ENCODE peak calls at places on chromosomes 13 and 19, in ten cellular contexts. One of them, this sample, is unnamed.

GRCh38 chr13:93477238-93477637 is 250.6 kb downstream of the GPC6 start:
- DNase-seq in foreskin fibroblast: peak
- DNase-seq in AG09309: peak
- DNase-seq in CD8-positive, alpha-beta T cell: no peak
- DNase-seq in SJSA1: no peak
- DNase-seq in uterus: no peak
- DNase-seq in naive thymus-derived CD4-positive, alpha-beta T cell: no peak
- DNase-seq in CD4-positive, CD25-positive, alpha-beta regulatory T cell: no peak
- DNase-seq in HFF-Myc: no peak
- DNase-seq in HCT116: no peak
- DNase-seq in this sample: no peak

GRCh38 chr19:4305253-4305612 is 835 bp downstream of the FSD1 start:
- DNase-seq in HFF-Myc: no peak
- DNase-seq in CD4-positive, CD25-positive, alpha-beta regulatory T cell: no peak
- DNase-seq in naive thymus-derived CD4-positive, alpha-beta T cell: no peak
- DNase-seq in uterus: no peak
- DNase-seq in AG09309: no peak
- DNase-seq in HCT116: no peak
- DNase-seq in CD8-positive, alpha-beta T cell: no peak
- DNase-seq in foreskin fibroblast: no peak
- DNase-seq in SJSA1: no peak
- DNase-seq in this sample: no peak

GRCh38 chr19:47444388-47444821 is 25.1 kb upstream of the MEIS3 start:
- DNase-seq in SJSA1: no peak
- DNase-seq in HCT116: no peak
- DNase-seq in uterus: no peak
- DNase-seq in foreskin fibroblast: no peak
- DNase-seq in CD4-positive, CD25-positive, alpha-beta regulatory T cell: peak
- DNase-seq in HFF-Myc: no peak
- DNase-seq in CD8-positive, alpha-beta T cell: peak
- DNase-seq in AG09309: no peak
- DNase-seq in naive thymus-derived CD4-positive, alpha-beta T cell: peak
- DNase-seq in this sample: no peak

GRCh38 chr13:32804673-32805260 is 211.5 kb upstream of the KL start:
- DNase-seq in HFF-Myc: no peak
- DNase-seq in SJSA1: no peak
- DNase-seq in AG09309: no peak
- DNase-seq in naive thymus-derived CD4-positive, alpha-beta T cell: no peak
- DNase-seq in foreskin fibroblast: peak
- DNase-seq in CD4-positive, CD25-positive, alpha-beta regulatory T cell: no peak
- DNase-seq in CD8-positive, alpha-beta T cell: no peak
- DNase-seq in uterus: no peak
- DNase-seq in HCT116: no peak
- DNase-seq in this sample: no peak

GRCh38 chr13:27745301-27745700 is 47.0 kb upstream of the GSX1 start:
- DNase-seq in CD8-positive, alpha-beta T cell: no peak
- DNase-seq in HFF-Myc: no peak
- DNase-seq in HCT116: no peak
- DNase-seq in foreskin fibroblast: no peak
- DNase-seq in CD4-positive, CD25-positive, alpha-beta regulatory T cell: no peak
- DNase-seq in AG09309: no peak
- DNase-seq in SJSA1: no peak
- DNase-seq in naive thymus-derived CD4-positive, alpha-beta T cell: no peak
- DNase-seq in uterus: no peak
- DNase-seq in this sample: no peak

GRCh38 chr19:4870025-4870700 is 2.7 kb upstream of the PLIN3 start:
- DNase-seq in naive thymus-derived CD4-positive, alpha-beta T cell: no peak
- DNase-seq in SJSA1: peak
- DNase-seq in CD4-positive, CD25-positive, alpha-beta regulatory T cell: no peak
- DNase-seq in CD8-positive, alpha-beta T cell: no peak
- DNase-seq in HCT116: peak
- DNase-seq in foreskin fibroblast: peak
- DNase-seq in uterus: peak
- DNase-seq in AG09309: peak
- DNase-seq in HFF-Myc: peak
- DNase-seq in this sample: peak

GRCh38 chr13:79581870-79582315 is 100.9 kb downstream of the NDFIP2 start:
- DNase-seq in foreskin fibroblast: peak
- DNase-seq in CD8-positive, alpha-beta T cell: no peak
- DNase-seq in HCT116: peak
- DNase-seq in AG09309: no peak
- DNase-seq in CD4-positive, CD25-positive, alpha-beta regulatory T cell: no peak
- DNase-seq in naive thymus-derived CD4-positive, alpha-beta T cell: no peak
- DNase-seq in HFF-Myc: peak
- DNase-seq in SJSA1: peak
- DNase-seq in uterus: no peak
- DNase-seq in this sample: peak

GRCh38 chr19:48500830-48501445 is 10.7 kb downstream of the LMTK3 start:
- DNase-seq in SJSA1: no peak
- DNase-seq in foreskin fibroblast: no peak
- DNase-seq in AG09309: no peak
- DNase-seq in HFF-Myc: no peak
- DNase-seq in naive thymus-derived CD4-positive, alpha-beta T cell: no peak
- DNase-seq in CD8-positive, alpha-beta T cell: no peak
- DNase-seq in HCT116: no peak
- DNase-seq in CD4-positive, CD25-positive, alpha-beta regulatory T cell: no peak
- DNase-seq in uterus: no peak
- DNase-seq in this sample: no peak

GRCh38 chr19:48740705-48741030 is 258 bp upstream of the RASIP1 start:
- DNase-seq in SJSA1: no peak
- DNase-seq in AG09309: no peak
- DNase-seq in foreskin fibroblast: no peak
- DNase-seq in HCT116: no peak
- DNase-seq in CD4-positive, CD25-positive, alpha-beta regulatory T cell: no peak
- DNase-seq in CD8-positive, alpha-beta T cell: no peak
- DNase-seq in naive thymus-derived CD4-positive, alpha-beta T cell: no peak
- DNase-seq in HFF-Myc: no peak
- DNase-seq in uterus: no peak
- DNase-seq in this sample: no peak

GRCh38 chr19:6239401-6239844 is 40.4 kb downstream of the MLLT1 start:
- DNase-seq in CD8-positive, alpha-beta T cell: no peak
- DNase-seq in SJSA1: no peak
- DNase-seq in foreskin fibroblast: no peak
- DNase-seq in uterus: no peak
- DNase-seq in naive thymus-derived CD4-positive, alpha-beta T cell: no peak
- DNase-seq in HCT116: no peak
- DNase-seq in HFF-Myc: no peak
- DNase-seq in AG09309: no peak
- DNase-seq in CD4-positive, CD25-positive, alpha-beta regulatory T cell: no peak
- DNase-seq in this sample: no peak

GRCh38 chr19:39514840-39515550 is at the start of gene SELENOV:
- DNase-seq in uterus: no peak
- DNase-seq in SJSA1: no peak
- DNase-seq in HCT116: no peak
- DNase-seq in naive thymus-derived CD4-positive, alpha-beta T cell: no peak
- DNase-seq in foreskin fibroblast: no peak
- DNase-seq in HFF-Myc: no peak
- DNase-seq in AG09309: no peak
- DNase-seq in CD8-positive, alpha-beta T cell: peak
- DNase-seq in CD4-positive, CD25-positive, alpha-beta regulatory T cell: no peak
- DNase-seq in this sample: no peak
- H3K4me3 ChIP-seq in uterus: peak
- H3K4me3 ChIP-seq in SJSA1: no peak
- H3K4me3 ChIP-seq in HCT116: no peak
- H3K4me3 ChIP-seq in naive thymus-derived CD4-positive, alpha-beta T cell: peak
- H3K4me3 ChIP-seq in foreskin fibroblast: no peak
- H3K4me3 ChIP-seq in HFF-Myc: no peak
- H3K4me3 ChIP-seq in AG09309: peak
- H3K4me3 ChIP-seq in CD8-positive, alpha-beta T cell: peak
- H3K4me3 ChIP-seq in CD4-positive, CD25-positive, alpha-beta regulatory T cell: no peak
- H3K4me3 ChIP-seq in this sample: peak

DNA sequence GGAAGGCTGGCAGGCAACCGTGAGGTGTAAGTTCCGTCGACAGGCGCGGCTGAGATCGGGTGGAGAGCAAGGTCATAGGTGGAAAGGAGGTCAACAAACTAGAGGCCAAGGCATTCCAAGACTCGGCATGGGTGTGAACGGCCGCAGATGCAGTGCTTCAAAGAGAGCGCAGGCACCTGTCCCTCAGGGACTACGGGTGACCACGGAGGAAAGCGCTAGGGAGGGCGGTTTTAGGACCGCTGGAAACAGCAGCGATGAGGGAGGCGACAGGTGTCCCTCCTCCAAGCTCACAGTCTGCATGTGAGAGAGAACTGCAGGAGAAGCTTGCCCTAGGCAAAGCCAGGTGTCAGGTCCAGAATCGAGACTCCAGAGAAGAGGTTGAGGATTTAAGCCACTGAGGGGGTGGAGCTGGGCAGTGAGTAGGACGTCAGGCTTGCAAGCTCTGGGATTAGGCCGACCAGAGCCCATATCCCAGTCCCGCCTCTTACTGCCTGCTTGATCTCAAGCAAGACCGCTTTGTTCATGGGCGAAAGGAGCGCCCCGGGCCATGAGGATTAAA is 1.6 kb upstream of the MLNR start:
- DNase-seq in uterus: no peak
- DNase-seq in HFF-Myc: no peak
- DNase-seq in AG09309: no peak
- DNase-seq in CD8-positive, alpha-beta T cell: no peak
- DNase-seq in foreskin fibroblast: no peak
- DNase-seq in HCT116: no peak
- DNase-seq in SJSA1: no peak
- DNase-seq in naive thymus-derived CD4-positive, alpha-beta T cell: no peak
- DNase-seq in CD4-positive, CD25-positive, alpha-beta regulatory T cell: no peak
- DNase-seq in this sample: no peak
- H3K4me3 ChIP-seq in uterus: no peak
- H3K4me3 ChIP-seq in HFF-Myc: no peak
- H3K4me3 ChIP-seq in AG09309: no peak
- H3K4me3 ChIP-seq in CD8-positive, alpha-beta T cell: no peak
- H3K4me3 ChIP-seq in foreskin fibroblast: no peak
- H3K4me3 ChIP-seq in HCT116: no peak
- H3K4me3 ChIP-seq in SJSA1: no peak
- H3K4me3 ChIP-seq in naive thymus-derived CD4-positive, alpha-beta T cell: no peak
- H3K4me3 ChIP-seq in CD4-positive, CD25-positive, alpha-beta regulatory T cell: no peak
- H3K4me3 ChIP-seq in this sample: no peak

GRCh38 chr19:35048911-35049411 is 7.4 kb downstream of the HPN start:
- DNase-seq in HCT116: no peak
- DNase-seq in foreskin fibroblast: no peak
- DNase-seq in uterus: no peak
- DNase-seq in naive thymus-derived CD4-positive, alpha-beta T cell: no peak
- DNase-seq in CD8-positive, alpha-beta T cell: no peak
- DNase-seq in AG09309: no peak
- DNase-seq in SJSA1: no peak
- DNase-seq in HFF-Myc: no peak
- DNase-seq in CD4-positive, CD25-positive, alpha-beta regulatory T cell: no peak
- DNase-seq in this sample: no peak

GRCh38 chr19:35043906-35044305 is 2.4 kb downstream of the HPN start:
- DNase-seq in uterus: no peak
- DNase-seq in SJSA1: no peak
- DNase-seq in AG09309: no peak
- DNase-seq in naive thymus-derived CD4-positive, alpha-beta T cell: no peak
- DNase-seq in foreskin fibroblast: no peak
- DNase-seq in HCT116: no peak
- DNase-seq in CD8-positive, alpha-beta T cell: no peak
- DNase-seq in HFF-Myc: no peak
- DNase-seq in CD4-positive, CD25-positive, alpha-beta regulatory T cell: no peak
- DNase-seq in this sample: no peak

GRCh38 chr19:35045667-35046300 is 4.3 kb downstream of the HPN start:
- DNase-seq in CD4-positive, CD25-positive, alpha-beta regulatory T cell: no peak
- DNase-seq in foreskin fibroblast: no peak
- DNase-seq in naive thymus-derived CD4-positive, alpha-beta T cell: peak
- DNase-seq in AG09309: no peak
- DNase-seq in CD8-positive, alpha-beta T cell: peak
- DNase-seq in HCT116: no peak
- DNase-seq in SJSA1: no peak
- DNase-seq in uterus: no peak
- DNase-seq in HFF-Myc: peak
- DNase-seq in this sample: no peak

GRCh38 chr19:35044317-35045117 is 3.0 kb downstream of the HPN start:
- DNase-seq in CD4-positive, CD25-positive, alpha-beta regulatory T cell: peak
- DNase-seq in uterus: no peak
- DNase-seq in SJSA1: no peak
- DNase-seq in AG09309: no peak
- DNase-seq in foreskin fibroblast: no peak
- DNase-seq in HCT116: no peak
- DNase-seq in naive thymus-derived CD4-positive, alpha-beta T cell: peak
- DNase-seq in CD8-positive, alpha-beta T cell: peak
- DNase-seq in HFF-Myc: peak
- DNase-seq in this sample: no peak

GRCh38 chr19:35046461-35046860 is 4.9 kb downstream of the HPN start:
- DNase-seq in HFF-Myc: no peak
- DNase-seq in AG09309: no peak
- DNase-seq in naive thymus-derived CD4-positive, alpha-beta T cell: no peak
- DNase-seq in foreskin fibroblast: no peak
- DNase-seq in CD8-positive, alpha-beta T cell: no peak
- DNase-seq in HCT116: no peak
- DNase-seq in CD4-positive, CD25-positive, alpha-beta regulatory T cell: no peak
- DNase-seq in SJSA1: no peak
- DNase-seq in uterus: no peak
- DNase-seq in this sample: no peak
- H3K4me3 ChIP-seq in HFF-Myc: no peak
- H3K4me3 ChIP-seq in AG09309: no peak
- H3K4me3 ChIP-seq in naive thymus-derived CD4-positive, alpha-beta T cell: no peak
- H3K4me3 ChIP-seq in foreskin fibroblast: no peak
- H3K4me3 ChIP-seq in CD8-positive, alpha-beta T cell: no peak
- H3K4me3 ChIP-seq in HCT116: no peak
- H3K4me3 ChIP-seq in CD4-positive, CD25-positive, alpha-beta regulatory T cell: no peak
- H3K4me3 ChIP-seq in SJSA1: no peak
- H3K4me3 ChIP-seq in uterus: no peak
- H3K4me3 ChIP-seq in this sample: no peak

DNA sequence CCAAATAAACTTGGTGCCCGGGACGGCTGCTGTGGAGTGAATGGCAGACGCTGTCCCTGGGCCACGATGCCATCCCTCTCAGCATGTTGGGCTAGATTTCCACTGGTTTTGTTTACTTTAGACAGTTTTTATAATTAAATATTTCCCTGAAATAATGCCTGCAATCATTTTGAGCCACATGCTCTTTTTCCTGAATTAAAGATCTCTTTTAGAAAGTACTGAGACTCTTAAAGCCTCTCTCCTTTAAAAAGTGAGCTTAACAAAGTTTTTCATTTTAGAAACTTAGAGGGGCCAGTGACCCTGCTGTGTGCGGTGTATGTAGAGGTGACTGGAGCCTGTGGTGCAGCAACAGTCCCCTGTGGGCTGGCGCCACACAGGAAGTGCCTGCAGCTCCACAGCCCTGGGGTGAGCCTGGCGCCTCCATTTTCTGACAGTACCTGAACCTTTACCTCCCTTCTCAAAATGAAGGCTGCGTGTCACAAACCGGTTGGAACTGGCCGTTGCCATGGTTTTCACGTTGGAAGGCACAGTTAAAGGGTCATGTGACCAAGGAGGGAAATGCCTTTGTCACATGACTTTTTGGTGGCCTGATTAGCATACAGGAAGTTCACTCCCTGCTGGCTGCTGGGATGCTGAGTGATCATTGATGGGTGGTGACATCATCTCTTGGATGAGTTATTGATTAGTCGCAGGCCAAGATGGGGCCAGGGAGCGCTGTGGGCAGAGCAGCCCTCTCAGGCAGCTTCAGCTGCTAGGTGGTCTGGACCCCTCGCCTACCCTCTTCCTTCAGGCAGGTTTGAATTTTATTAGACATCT is 26.3 kb downstream of the TSSK6 start:
- DNase-seq in CD4-positive, CD25-positive, alpha-beta regulatory T cell: peak
- DNase-seq in HCT116: peak
- DNase-seq in uterus: peak
- DNase-seq in SJSA1: peak
- DNase-seq in CD8-positive, alpha-beta T cell: peak
- DNase-seq in HFF-Myc: peak
- DNase-seq in naive thymus-derived CD4-positive, alpha-beta T cell: peak
- DNase-seq in AG09309: peak
- DNase-seq in foreskin fibroblast: peak
- DNase-seq in this sample: peak
- H3K4me3 ChIP-seq in CD4-positive, CD25-positive, alpha-beta regulatory T cell: peak
- H3K4me3 ChIP-seq in HCT116: peak
- H3K4me3 ChIP-seq in uterus: no peak
- H3K4me3 ChIP-seq in SJSA1: no peak
- H3K4me3 ChIP-seq in CD8-positive, alpha-beta T cell: peak
- H3K4me3 ChIP-seq in HFF-Myc: no peak
- H3K4me3 ChIP-seq in naive thymus-derived CD4-positive, alpha-beta T cell: peak
- H3K4me3 ChIP-seq in AG09309: no peak
- H3K4me3 ChIP-seq in foreskin fibroblast: peak
- H3K4me3 ChIP-seq in this sample: no peak

GRCh38 chr13:47408546-47409319 is 511.9 kb upstream of the HTR2A start:
- DNase-seq in SJSA1: no peak
- DNase-seq in uterus: no peak
- DNase-seq in CD4-positive, CD25-positive, alpha-beta regulatory T cell: no peak
- DNase-seq in HFF-Myc: no peak
- DNase-seq in CD8-positive, alpha-beta T cell: no peak
- DNase-seq in AG09309: no peak
- DNase-seq in foreskin fibroblast: no peak
- DNase-seq in naive thymus-derived CD4-positive, alpha-beta T cell: no peak
- DNase-seq in HCT116: no peak
- DNase-seq in this sample: no peak
- H3K4me3 ChIP-seq in SJSA1: no peak
- H3K4me3 ChIP-seq in uterus: no peak
- H3K4me3 ChIP-seq in CD4-positive, CD25-positive, alpha-beta regulatory T cell: no peak
- H3K4me3 ChIP-seq in HFF-Myc: no peak
- H3K4me3 ChIP-seq in CD8-positive, alpha-beta T cell: no peak
- H3K4me3 ChIP-seq in AG09309: no peak
- H3K4me3 ChIP-seq in foreskin fibroblast: no peak
- H3K4me3 ChIP-seq in naive thymus-derived CD4-positive, alpha-beta T cell: no peak
- H3K4me3 ChIP-seq in HCT116: no peak
- H3K4me3 ChIP-seq in this sample: no peak